ENCODE peak calls at places on chromosomes 7 and 10, in eight cellular contexts. S is WERI-Rb-1, T is PC-9, H is heart right ventricle, O is esophagus muscularis mucosa, J is endodermal cell, R is thoracic aorta, U is right atrium auricular region. C is an unnamed sample.

GRCh38 chr10:10818082-10818481 is 199.6 kb upstream of the CELF2 start:
- DNase-seq in H (no peak), U (peak), O (no peak), J (no peak), S (no peak), T (no peak), R (no peak), C (no peak)

GRCh38 chr7:124840435-124840834 is 74.8 kb upstream of the GPR37 start:
- DNase-seq in U (no peak), H (no peak), T (no peak), S (no peak), O (no peak), R (no peak), J (no peak), C (no peak)

GRCh38 chr10:16967000-16967865 is 150.0 kb upstream of the RSU1 start:
- DNase-seq in H (no peak), J (no peak), U (no peak), R (no peak), O (no peak), S (no peak), T (no peak), C (peak)

GRCh38 chr7:101923276-101923985 is 106.0 kb downstream of the CUX1 start:
- DNase-seq in T (no peak), J (no peak), U (no peak), H (no peak), S (no peak), O (no peak), R (no peak), C (no peak)

GRCh38 chr10:87860156-87860795 is 3.1 kb downstream of the KLLN start:
- DNase-seq in T (no peak), H (peak), J (peak), R (no peak), U (no peak), O (no peak), S (peak), C (no peak)

GRCh38 chr7:91307467-91307866 is 43.2 kb downstream of the FZD1 start:
- DNase-seq in U (no peak), O (no peak), J (no peak), T (no peak), R (no peak), H (no peak), S (no peak), C (no peak)

GRCh38 chr10:97915761-97916160 is 66.1 kb downstream of the GOLGA7B start:
- DNase-seq in S (no peak), U (no peak), H (no peak), J (no peak), O (no peak), R (no peak), T (no peak), C (no peak)

GRCh38 chr7:129553861-129554530 is 51.7 kb downstream of the SMKR1 start:
- DNase-seq in J (no peak), H (no peak), R (no peak), O (no peak), S (no peak), T (no peak), U (no peak), C (no peak)

GRCh38 chr7:130364446-130364845 is 15.8 kb upstream of the CPA1 start:
- DNase-seq in O (no peak), H (no peak), J (no peak), S (no peak), R (no peak), T (no peak), U (no peak), C (no peak)

GRCh38 chr10:70915806-70916205 is 27.4 kb upstream of the PCBD1 start:
- DNase-seq in J (no peak), O (no peak), R (no peak), H (no peak), T (no peak), U (no peak), S (no peak), C (no peak)

GRCh38 chr10:7734821-7735220 is 31.7 kb downstream of the ITIH2 start:
- DNase-seq in S (no peak), H (no peak), T (no peak), J (peak), R (no peak), U (no peak), O (no peak), C (no peak)

GRCh38 chr7:158973440-158973839 is 117.1 kb downstream of the DYNC2I1 start:
- DNase-seq in S (no peak), U (no peak), O (no peak), T (no peak), R (no peak), H (no peak), J (peak), C (no peak)

GRCh38 chr7:127667751-127668530 is 15.9 kb downstream of the SND1 start:
- DNase-seq in S (no peak), O (no peak), H (no peak), J (no peak), R (no peak), T (no peak), U (no peak), C (no peak)

GRCh38 chr10:94314913-94315545 is 47.7 kb downstream of the NOC3L start:
- DNase-seq in H (no peak), T (no peak), U (no peak), O (no peak), R (no peak), J (peak), S (peak), C (no peak)

GRCh38 chr7:27145884-27146401 is 1.6 kb downstream of the HOXA6 start:
- DNase-seq in S (no peak), U (no peak), T (no peak), R (no peak), O (no peak), H (no peak), J (no peak), C (no peak)

GRCh38 chr7:27143950-27144798 is 693 bp upstream of the HOXA5 start:
- DNase-seq in O (no peak), S (no peak), R (no peak), T (no peak), U (no peak), H (no peak), J (no peak), C (no peak)

GRCh38 chr7:138433583-138434437 is 26.2 kb upstream of the TRIM24 start:
- DNase-seq in S (no peak), R (no peak), J (no peak), U (no peak), H (no peak), T (no peak), O (no peak), C (no peak)

GRCh38 chr10:67602268-67602950 is 93.6 kb downstream of the CTNNA3 start:
- DNase-seq in U (no peak), S (no peak), J (no peak), T (no peak), O (no peak), H (no peak), R (no peak), C (peak)

GRCh38 chr10:114401195-114401741 is 3.0 kb downstream of the AFAP1L2 start:
- DNase-seq in R (no peak), O (no peak), H (peak), J (no peak), U (peak), T (no peak), S (no peak), C (no peak)

GRCh38 chr7:30717181-30717580 is 34.8 kb upstream of the INMT start:
- DNase-seq in S (no peak), U (no peak), J (peak), T (peak), O (no peak), R (no peak), H (no peak), C (no peak)
- TF ChIP-seq CTCF in S (peak), U (no peak), J (peak), T (peak), O (no peak), R (no peak), H (peak), C (no peak)

GRCh38 chr7:28176645-28177044 is 4.0 kb downstream of the JAZF1 start:
- DNase-seq in R (no peak), J (no peak), U (no peak), H (no peak), O (no peak), T (no peak), S (no peak), C (no peak)

GRCh38 chr7:28177836-28178235 is 2.8 kb downstream of the JAZF1 start:
- DNase-seq in R (no peak), J (no peak), T (no peak), H (no peak), S (no peak), U (no peak), O (no peak), C (no peak)

GRCh38 chr7:28174901-28175661 is 5.5 kb downstream of the JAZF1 start:
- DNase-seq in O (no peak), J (no peak), S (no peak), T (no peak), R (no peak), H (no peak), U (no peak), C (no peak)

GRCh38 chr7:28174442-28174841 is 6.2 kb downstream of the JAZF1 start:
- DNase-seq in O (no peak), R (no peak), S (no peak), T (no peak), U (no peak), H (no peak), J (no peak), C (no peak)

GRCh38 chr7:28176174-28176573 is 4.4 kb downstream of the JAZF1 start:
- DNase-seq in S (no peak), O (no peak), R (no peak), J (no peak), U (no peak), H (no peak), T (no peak), C (no peak)
- H3K27ac ChIP-seq in S (no peak), O (peak), R (no peak), J (no peak), U (peak), H (no peak), T (no peak), C (no peak)

GRCh38 chr7:13279854-13280435 is 592.5 kb downstream of the ARL4A start:
- DNase-seq in J (no peak), S (no peak), U (no peak), R (no peak), H (no peak), T (no peak), O (no peak), C (peak)
- TF ChIP-seq CTCF in J (peak), S (no peak), U (peak), R (peak), H (peak), T (peak), O (peak), C (peak)

GRCh38 chr7:33494473-33494872 is 365.1 kb downstream of the BBS9 start:
- DNase-seq in U (no peak), J (no peak), O (no peak), T (no peak), S (no peak), R (no peak), H (no peak), C (no peak)

GRCh38 chr7:33500590-33500989 is 371.2 kb downstream of the BBS9 start:
- DNase-seq in T (no peak), O (no peak), J (no peak), S (no peak), H (no peak), U (no peak), R (no peak), C (no peak)

DNA sequence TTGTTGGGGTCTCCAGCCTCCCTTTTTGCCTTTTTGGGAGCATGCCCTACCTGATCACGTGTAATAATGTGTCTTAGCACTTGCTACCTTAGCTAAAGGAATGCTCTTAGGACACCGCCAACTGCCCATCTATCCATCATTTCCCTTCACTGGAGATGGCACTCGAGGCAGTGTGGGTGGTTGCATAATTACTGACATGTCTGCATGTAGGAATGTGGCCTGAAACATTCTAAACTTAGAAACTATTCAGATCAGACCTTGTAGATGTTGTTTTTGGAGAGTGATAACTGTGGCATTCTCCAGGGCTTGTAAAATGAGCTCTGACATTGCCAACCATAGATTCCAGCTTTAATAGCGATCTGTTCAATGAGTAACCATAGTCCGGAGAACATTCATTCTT is 365.8 kb downstream of the BBS9 start:
- DNase-seq in S (no peak), R (no peak), T (no peak), U (no peak), J (no peak), O (no peak), H (no peak), C (no peak)
- H3K27ac ChIP-seq in S (no peak), R (peak), T (no peak), U (no peak), J (peak), O (no peak), H (no peak), C (no peak)

GRCh38 chr7:142513221-142513955 is 235.9 kb upstream of the PRSS1 start:
- DNase-seq in S (no peak), T (no peak), H (no peak), R (no peak), J (no peak), O (no peak), U (no peak), C (no peak)

GRCh38 chr7:142519790-142520078 is 229.5 kb upstream of the PRSS1 start:
- DNase-seq in U (no peak), J (no peak), H (no peak), R (no peak), O (peak), S (peak), T (no peak), C (no peak)

GRCh38 chr7:142523821-142524460 is 225.3 kb upstream of the PRSS1 start:
- DNase-seq in O (peak), T (no peak), U (no peak), J (no peak), R (no peak), H (no peak), S (no peak), C (no peak)

GRCh38 chr7:142516038-142516501 is 233.2 kb upstream of the PRSS1 start:
- DNase-seq in J (peak), S (peak), T (peak), H (no peak), O (no peak), U (no peak), R (no peak), C (peak)

GRCh38 chr7:142519077-142519789 is 230.0 kb upstream of the PRSS1 start:
- DNase-seq in O (peak), H (no peak), R (no peak), S (peak), T (no peak), U (no peak), J (no peak), C (no peak)
- TF ChIP-seq CTCF in O (no peak), H (no peak), R (no peak), S (peak), T (no peak), U (no peak), J (peak), C (no peak)